ENCODE peak calls at places on chromosomes 3 and 15, in nine cellular contexts. O is stimulated activated naive CD8-positive, alpha-beta T cell treated with anti-CD3 and anti-CD28 coated beads, Interleukin-15, amount 100 ng/mL, for 72 hours; W is T-helper 9 cell; F is CD4-positive, CD25-positive, alpha-beta regulatory T cell; S is GM12864; U is cardiac fibroblast; R is nephron progenitor cell; K is ELF-1; T is activated effector memory CD4-positive, alpha-beta T cell treated with anti-CD3 and anti-CD28 coated beads, Interleukin-2, amount 50 U/mL, for 16 hours. M is an unnamed sample.
A peak's percentile ranks its signal among the peaks of the same experiment; 100 is the strongest.

GRCh38 chr3:153210116-153210515 is 48.1 kb downstream of the RAP2B start:
- DNase-seq in O (no peak), W (peak; percentile 23), F (no peak), S (no peak), U (peak; percentile 52), R (no peak), K (no peak), T (no peak), M (no peak)

GRCh38 chr3:100966049-100966471 is 27.2 kb downstream of the ABI3BP start:
- DNase-seq in O (no peak), W (no peak), F (no peak), S (no peak), U (no peak), R (no peak), K (no peak), T (no peak), M (no peak)

GRCh38 chr15:90153658-90154057 is 47.5 kb upstream of the SEMA4B start:
- DNase-seq in O (no peak), W (no peak), F (no peak), S (no peak), U (no peak), R (no peak), K (no peak), T (no peak), M (no peak)

GRCh38 chr3:66037330-66037985 is 1.3 kb downstream of the MAGI1 start:
- DNase-seq in O (no peak), W (no peak), F (no peak), S (no peak), U (peak; percentile 36), R (peak; percentile 39), K (peak; percentile 75), T (no peak), M (no peak)

GRCh38 chr3:133894334-133895207 is 1.1 kb downstream of the RAB6B start:
- DNase-seq in O (no peak), W (no peak), F (no peak), S (no peak), U (no peak), R (peak; percentile 31), K (peak; percentile 58), T (no peak), M (no peak)

GRCh38 chr15:93171476-93171875 is 82.5 kb upstream of the RGMA start:
- DNase-seq in O (no peak), W (no peak), F (no peak), S (no peak), U (no peak), R (no peak), K (no peak), T (no peak), M (no peak)

GRCh38 chr15:87662575-87662974 is 594.0 kb downstream of the NTRK3 start:
- DNase-seq in O (no peak), W (no peak), F (no peak), S (no peak), U (no peak), R (no peak), K (no peak), T (no peak), M (no peak)

GRCh38 chr3:184168363-184169120 is 6.1 kb upstream of the AP2M1 start:
- DNase-seq in O (no peak), W (no peak), F (no peak), S (no peak), U (peak; percentile 81), R (no peak), K (no peak), T (no peak), M (no peak)

GRCh38 chr3:64539451-64540196 is 148.2 kb downstream of the ADAMTS9 start:
- DNase-seq in O (no peak), W (no peak), F (no peak), S (no peak), U (peak; percentile 7), R (no peak), K (no peak), T (no peak), M (no peak)

GRCh38 chr3:58005662-58006061 is 2.6 kb upstream of the FLNB start:
- DNase-seq in O (no peak), W (no peak), F (no peak), S (no peak), U (peak; percentile 96), R (no peak), K (peak; percentile 63), T (no peak), M (no peak)

GRCh38 chr15:82681371-82681770 is 28.3 kb downstream of the AP3B2 start:
- DNase-seq in O (no peak), W (no peak), F (no peak), S (no peak), U (no peak), R (no peak), K (no peak), T (no peak), M (no peak)

GRCh38 chr3:153970735-153971347 is 150.3 kb upstream of the ARHGEF26 start:
- DNase-seq in O (no peak), W (no peak), F (no peak), S (no peak), U (peak; percentile 42), R (no peak), K (no peak), T (no peak), M (no peak)

GRCh38 chr3:14925729-14926591 is 21.4 kb upstream of the NR2C2 start:
- DNase-seq in O (peak; percentile 11), W (no peak), F (no peak), S (peak; percentile 26), U (peak; percentile 81), R (peak; percentile 37), K (peak; percentile 87), T (peak; percentile 57), M (no peak)

GRCh38 chr3:101632586-101632985 is 44.3 kb downstream of the ZBTB11 start:
- DNase-seq in O (no peak), W (no peak), F (no peak), S (no peak), U (no peak), R (no peak), K (no peak), T (no peak), M (no peak)

GRCh38 chr3:9780451-9780797 is 10.7 kb upstream of the CAMK1 start:
- DNase-seq in O (no peak), W (no peak), F (no peak), S (no peak), U (no peak), R (no peak), K (no peak), T (no peak), M (no peak)

GRCh38 chr15:61396235-61396927 is 167.3 kb upstream of the RORA start:
- DNase-seq in O (no peak), W (no peak), F (no peak), S (no peak), U (no peak), R (no peak), K (no peak), T (no peak), M (no peak)

M was measured in stimulated activated naive CD4-positive, alpha-beta T cell treated with Interleukin-2 at 50 U/mL for 16 hours.